ENCODE peak calls at places on chromosomes 13 and 19, in seven cellular contexts. E is uterus; F is A549; I is CD8-positive, alpha-beta T cell; T is RWPE2; C is dorsolateral prefrontal cortex; J is body of pancreas. G is an unnamed sample.

GRCh38 chr13:89458456-89458855 is 1787.3 kb downstream of the SLITRK5 start:
- DNase-seq in T (no peak), J (no peak), C (no peak), E (no peak), I (no peak), F (no peak), G (peak; percentile 14)

GRCh38 chr19:2624537-2625091 is 77.9 kb downstream of the GNG7 start:
- DNase-seq in T (no peak), E (no peak), I (no peak), F (no peak), C (peak; percentile 47), J (peak; percentile 70), G (no peak)

GRCh38 chr13:95403349-95404140 is 102.3 kb upstream of the ABCC4 start:
- DNase-seq in J (no peak), E (no peak), T (no peak), I (no peak), F (no peak), C (no peak), G (no peak)

GRCh38 chr13:110272227-110272626 is 34.7 kb downstream of the COL4A1 start:
- DNase-seq in F (no peak), E (no peak), J (no peak), I (no peak), C (no peak), T (no peak), G (no peak)

GRCh38 chr13:76014618-76015315 is 378.6 kb downstream of the LMO7 start:
- DNase-seq in F (no peak), E (no peak), C (no peak), T (no peak), J (no peak), I (no peak), G (peak; percentile 36)

GRCh38 chr19:29324717-29325116 is 111.8 kb upstream of the UQCRFS1 start:
- DNase-seq in J (no peak), C (no peak), T (no peak), E (no peak), F (no peak), I (no peak), G (no peak)

GRCh38 chr19:50858896-50859295 is 4.2 kb downstream of the KLK3 start:
- DNase-seq in I (no peak), T (no peak), E (no peak), J (peak; percentile 46), C (no peak), F (no peak), G (no peak)

GRCh38 chr13:58376775-58377174 is 745.2 kb downstream of the PCDH17 start:
- DNase-seq in C (no peak), F (no peak), J (no peak), E (no peak), T (no peak), I (no peak), G (no peak)

GRCh38 chr19:19155495-19156219 is 14.4 kb downstream of the MEF2B start:
- DNase-seq in C (no peak), T (no peak), E (no peak), J (no peak), F (no peak), I (no peak), G (no peak)

GRCh38 chr19:55702131-55702627 is 27.2 kb downstream of the EPN1 start:
- DNase-seq in F (no peak), T (no peak), C (no peak), E (no peak), J (peak; percentile 27), I (no peak), G (no peak)

GRCh38 chr13:27620377-27621115 is at the start of gene LNX2:
- DNase-seq in E (peak; percentile 98), C (peak; percentile 100), F (peak; percentile 92), J (peak; percentile 99), T (peak; percentile 95), I (peak; percentile 97), G (peak; percentile 82)

GRCh38 chr13:49607761-49608160 is 20.5 kb upstream of the ARL11 start:
- DNase-seq in J (no peak), C (no peak), I (no peak), E (no peak), T (no peak), F (no peak), G (no peak)

GRCh38 chr13:102033719-102034446 is 368.0 kb downstream of the FGF14 start:
- DNase-seq in F (no peak), T (no peak), C (no peak), J (no peak), E (no peak), I (no peak), G (no peak)

GRCh38 chr19:29672933-29673336 is 7.7 kb downstream of the PLEKHF1 start:
- DNase-seq in E (no peak), T (no peak), I (peak; percentile 78), F (no peak), J (no peak), C (no peak), G (no peak)

GRCh38 chr19:48752511-48753365 is at the start of gene FUT1:
- DNase-seq in I (no peak), E (no peak), T (peak; percentile 94), C (peak; percentile 83), F (no peak), J (peak; percentile 98), G (peak; percentile 60)

GRCh38 chr19:58336820-58337219 is 10.0 kb downstream of the ZSCAN22 start:
- DNase-seq in F (no peak), E (no peak), J (no peak), T (no peak), C (no peak), I (no peak), G (no peak)

GRCh38 chr19:2549701-2550191 is 73.8 kb downstream of the GADD45B start:
- DNase-seq in J (peak; percentile 58), E (peak; percentile 58), F (no peak), C (no peak), T (no peak), I (no peak), G (no peak)

GRCh38 chr19:48813123-48813911 is 2.5 kb upstream of the BCAT2 start:
- DNase-seq in I (no peak), T (no peak), F (no peak), J (no peak), E (no peak), C (no peak), G (no peak)

GRCh38 chr19:14615628-14616027 is 32.7 kb downstream of the CLEC17A start:
- DNase-seq in J (no peak), E (no peak), T (no peak), C (no peak), F (no peak), I (no peak), G (no peak)

GRCh38 chr19:35501684-35502083 is 11.4 kb upstream of the KRTDAP start:
- DNase-seq in F (no peak), T (no peak), E (peak; percentile 34), C (no peak), J (no peak), I (no peak), G (no peak)

GRCh38 chr13:94416454-94417080 is 62.9 kb downstream of the DCT start:
- DNase-seq in E (no peak), I (no peak), F (peak; percentile 32), C (no peak), T (no peak), J (no peak), G (no peak)

GRCh38 chr19:7704280-7705060 is 2.5 kb upstream of the FCER2 start:
- DNase-seq in C (no peak), E (no peak), T (no peak), I (no peak), J (no peak), F (no peak), G (no peak)

GRCh38 chr19:5893907-5894703 is 9.5 kb downstream of the NDUFA11 start:
- DNase-seq in T (no peak), E (no peak), F (no peak), C (no peak), I (no peak), J (no peak), G (no peak)

GRCh38 chr13:41563501-41564001 is 106.2 kb downstream of the RGCC start:
- DNase-seq in J (no peak), T (no peak), F (peak; percentile 13), I (no peak), E (no peak), C (no peak), G (no peak)

GRCh38 chr19:2054763-2055162 is 3.7 kb upstream of the MKNK2 start:
- DNase-seq in I (no peak), E (no peak), C (no peak), J (no peak), T (no peak), F (no peak), G (no peak)

GRCh38 chr19:10139952-10140351 is 20.3 kb upstream of the EIF3G start:
- DNase-seq in F (no peak), T (no peak), I (no peak), J (no peak), E (no peak), C (no peak), G (no peak)
- H3K27ac ChIP-seq in F (no peak overlapping the region), T (no peak overlapping the region), I (no peak overlapping the region), J (no peak overlapping the region), E (no peak overlapping the region), C (no peak overlapping the region), G (no peak overlapping the region)

GRCh38 chr13:111534646-111535461 is 214.4 kb downstream of the TEX29 start:
- DNase-seq in F (no peak), C (no peak), T (no peak), I (no peak), E (no peak), J (no peak), G (no peak)
- H3K27ac ChIP-seq in F (no peak overlapping the region), C (no peak overlapping the region), T (no peak overlapping the region), I (no peak overlapping the region), E (no peak overlapping the region), J (no peak overlapping the region), G (no peak overlapping the region)

GRCh38 chr13:99085846-99086148 is 107.9 kb upstream of the DOCK9 start:
- DNase-seq in E (no peak), T (no peak), J (no peak), C (no peak), I (no peak), F (no peak), G (no peak)

GRCh38 chr13:99087954-99088491 is 110.2 kb upstream of the DOCK9 start:
- DNase-seq in C (peak; percentile 36), E (no peak), I (peak; percentile 18), T (no peak), F (no peak), J (peak; percentile 22), G (no peak)

GRCh38 chr13:99086149-99086868 is 108.4 kb upstream of the DOCK9 start:
- DNase-seq in F (peak; percentile 43), E (peak; percentile 55), I (peak; percentile 60), T (peak; percentile 73), C (peak; percentile 53), J (peak; percentile 65), G (no peak)

GRCh38 chr13:99087130-99087953 is 109.5 kb upstream of the DOCK9 start:
- DNase-seq in C (peak; percentile 96), F (peak; percentile 86), T (peak; percentile 92), E (peak; percentile 91), J (peak; percentile 93), I (peak; percentile 93), G (peak; percentile 63)

DNA sequence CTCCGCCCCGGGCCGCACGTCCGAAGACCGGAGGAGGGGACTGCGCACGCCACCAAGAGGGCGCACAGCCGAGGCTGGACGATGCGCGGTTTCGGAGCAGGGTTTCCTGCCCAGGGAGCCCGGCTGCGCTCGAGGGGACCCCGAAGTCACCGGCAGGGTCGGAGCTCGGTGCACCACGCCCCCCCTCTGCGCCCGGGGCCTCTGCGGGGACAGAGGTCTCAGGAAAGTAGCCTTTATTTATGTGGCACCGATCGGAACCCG is 108.9 kb upstream of the DOCK9 start:
- DNase-seq in E (no peak), C (peak; percentile 16), T (no peak), J (peak; percentile 35), F (no peak), I (peak; percentile 41), G (no peak)
- H3K27ac ChIP-seq in E (peak overlapping the region; percentile 89), C (peak overlapping the region; percentile 84), T (peak overlapping the region; percentile 79), J (peak overlapping the region; percentile 95), F (peak overlapping the region; percentile 96), I (peak overlapping the region; percentile 93), G (peak overlapping the region; percentile 91)

GRCh38 chr13:97274782-97275252 is 52.7 kb downstream of the MBNL2 start:
- DNase-seq in C (no peak), T (no peak), F (peak; percentile 44), E (no peak), J (no peak), I (no peak), G (no peak)
- H3K27ac ChIP-seq in C (no peak overlapping the region), T (peak overlapping the region; percentile 100), F (peak overlapping the region; percentile 80), E (peak overlapping the region; percentile 72), J (peak overlapping the region; percentile 51), I (no peak overlapping the region), G (peak overlapping the region; percentile 90)